ENCODE peak calls at places on chromosomes 11 and 22, in five cellular contexts. One of them, this sample, is unnamed.

GRCh38 chr11:71396548-71397123 is 51.6 kb downstream of the DHCR7 start:
- DNase-seq in GM12878: no peak
- DNase-seq in HepG2: no peak
- DNase-seq in SK-N-SH: no peak
- DNase-seq in K562: no peak
- DNase-seq in this sample: no peak

GRCh38 chr22:27075028-27075678 is 417.8 kb downstream of the MIAT start:
- DNase-seq in SK-N-SH: no peak
- DNase-seq in K562: no peak
- DNase-seq in HepG2: no peak
- DNase-seq in GM12878: no peak
- DNase-seq in this sample: no peak

GRCh38 chr22:25112538-25113253 is 87.0 kb upstream of the CRYBB3 start:
- DNase-seq in GM12878: no peak
- DNase-seq in HepG2: peak
- DNase-seq in SK-N-SH: no peak
- DNase-seq in K562: no peak
- DNase-seq in this sample: no peak

GRCh38 chr11:115191761-115192160 is 312.5 kb downstream of the CADM1 start:
- DNase-seq in SK-N-SH: no peak
- DNase-seq in HepG2: peak
- DNase-seq in K562: no peak
- DNase-seq in GM12878: no peak
- DNase-seq in this sample: no peak

GRCh38 chr11:72433455-72434061 is 773 bp downstream of the CLPB start:
- DNase-seq in GM12878: no peak
- DNase-seq in SK-N-SH: no peak
- DNase-seq in K562: no peak
- DNase-seq in HepG2: no peak
- DNase-seq in this sample: no peak

GRCh38 chr11:33479216-33479615 is 221.4 kb downstream of the C11orf91 start:
- DNase-seq in GM12878: no peak
- DNase-seq in SK-N-SH: no peak
- DNase-seq in HepG2: no peak
- DNase-seq in K562: no peak
- DNase-seq in this sample: no peak

GRCh38 chr22:38174626-38175025 is 7.0 kb downstream of the PLA2G6 start:
- DNase-seq in GM12878: no peak
- DNase-seq in K562: no peak
- DNase-seq in HepG2: no peak
- DNase-seq in SK-N-SH: no peak
- DNase-seq in this sample: no peak

GRCh38 chr11:93817426-93818348 is 32.7 kb downstream of the VSTM5 start:
- DNase-seq in HepG2: no peak
- DNase-seq in K562: no peak
- DNase-seq in SK-N-SH: no peak
- DNase-seq in GM12878: no peak
- DNase-seq in this sample: no peak

GRCh38 chr11:9314291-9315077 is at the start of gene TMEM41B:
- DNase-seq in HepG2: peak
- DNase-seq in SK-N-SH: peak
- DNase-seq in K562: peak
- DNase-seq in GM12878: peak
- DNase-seq in this sample: peak

GRCh38 chr11:9688716-9689511 is 25.0 kb downstream of the SWAP70 start:
- DNase-seq in HepG2: no peak
- DNase-seq in GM12878: peak
- DNase-seq in K562: no peak
- DNase-seq in SK-N-SH: peak
- DNase-seq in this sample: no peak

GRCh38 chr11:96311120-96311568 is 31.9 kb downstream of the MAML2 start:
- DNase-seq in K562: no peak
- DNase-seq in HepG2: no peak
- DNase-seq in GM12878: no peak
- DNase-seq in SK-N-SH: no peak
- DNase-seq in this sample: no peak

GRCh38 chr11:126697937-126698336 is 302.6 kb downstream of the KIRREL3 start:
- DNase-seq in HepG2: no peak
- DNase-seq in K562: no peak
- DNase-seq in SK-N-SH: no peak
- DNase-seq in GM12878: no peak
- DNase-seq in this sample: no peak

GRCh38 chr11:34173050-34173449 is 67.6 kb downstream of the NAT10 start:
- DNase-seq in GM12878: no peak
- DNase-seq in SK-N-SH: no peak
- DNase-seq in HepG2: no peak
- DNase-seq in K562: no peak
- DNase-seq in this sample: no peak

GRCh38 chr22:30380011-30380410 is 7.2 kb downstream of the RNF215 start:
- DNase-seq in HepG2: no peak
- DNase-seq in GM12878: no peak
- DNase-seq in SK-N-SH: no peak
- DNase-seq in K562: no peak
- DNase-seq in this sample: no peak

GRCh38 chr11:2400761-2401435 is 348 bp downstream of the TSSC4 start:
- DNase-seq in SK-N-SH: no peak
- DNase-seq in K562: no peak
- DNase-seq in GM12878: no peak
- DNase-seq in HepG2: no peak
- DNase-seq in this sample: no peak

GRCh38 chr11:65116370-65117205 is 913 bp downstream of the ZNHIT2 start:
- DNase-seq in GM12878: no peak
- DNase-seq in SK-N-SH: peak
- DNase-seq in K562: peak
- DNase-seq in HepG2: no peak
- DNase-seq in this sample: no peak

GRCh38 chr22:18088825-18089568 is 11.2 kb downstream of the PEX26 start:
- DNase-seq in HepG2: peak
- DNase-seq in K562: no peak
- DNase-seq in GM12878: peak
- DNase-seq in SK-N-SH: no peak
- DNase-seq in this sample: no peak

GRCh38 chr11:121741316-121741715 is 288.5 kb upstream of the SORL1-AS1 start:
- DNase-seq in HepG2: no peak
- DNase-seq in GM12878: no peak
- DNase-seq in SK-N-SH: peak
- DNase-seq in K562: no peak
- DNase-seq in this sample: no peak

GRCh38 chr11:85749884-85750283 is 61.1 kb downstream of the SYTL2 start:
- DNase-seq in GM12878: no peak
- DNase-seq in K562: no peak
- DNase-seq in HepG2: no peak
- DNase-seq in SK-N-SH: no peak
- DNase-seq in this sample: no peak

GRCh38 chr11:75582935-75583709 is 21.1 kb downstream of the SERPINH1 start:
- DNase-seq in SK-N-SH: peak
- DNase-seq in HepG2: no peak
- DNase-seq in GM12878: no peak
- DNase-seq in K562: peak
- DNase-seq in this sample: peak

GRCh38 chr22:26399288-26399687 is 29.8 kb upstream of the ASPHD2 start:
- DNase-seq in GM12878: no peak
- DNase-seq in SK-N-SH: no peak
- DNase-seq in HepG2: no peak
- DNase-seq in K562: peak
- DNase-seq in this sample: no peak

GRCh38 chr11:8878771-8879170 is 32.2 kb upstream of the AKIP1 start:
- DNase-seq in GM12878: no peak
- DNase-seq in HepG2: no peak
- DNase-seq in K562: no peak
- DNase-seq in SK-N-SH: no peak
- DNase-seq in this sample: no peak

GRCh38 chr22:39661842-39662676 is 91.5 kb downstream of the CACNA1I start:
- DNase-seq in HepG2: no peak
- DNase-seq in GM12878: no peak
- DNase-seq in K562: peak
- DNase-seq in SK-N-SH: no peak
- DNase-seq in this sample: no peak

GRCh38 chr11:112776834-112777793 is 184.1 kb upstream of the NCAM1 start:
- DNase-seq in HepG2: no peak
- DNase-seq in GM12878: no peak
- DNase-seq in K562: no peak
- DNase-seq in SK-N-SH: peak
- DNase-seq in this sample: no peak

GRCh38 chr11:36069576-36070214 is 125.8 kb downstream of the LDLRAD3 start:
- DNase-seq in HepG2: no peak
- DNase-seq in GM12878: peak
- DNase-seq in SK-N-SH: peak
- DNase-seq in K562: no peak
- DNase-seq in this sample: no peak

GRCh38 chr11:36071917-36072500 is 128.1 kb downstream of the LDLRAD3 start:
- DNase-seq in K562: no peak
- DNase-seq in HepG2: no peak
- DNase-seq in GM12878: no peak
- DNase-seq in SK-N-SH: no peak
- DNase-seq in this sample: no peak

GRCh38 chr11:36073411-36074203 is 129.7 kb downstream of the LDLRAD3 start:
- DNase-seq in GM12878: no peak
- DNase-seq in K562: no peak
- DNase-seq in HepG2: no peak
- DNase-seq in SK-N-SH: peak
- DNase-seq in this sample: no peak

GRCh38 chr11:36066891-36067290 is 123.0 kb downstream of the LDLRAD3 start:
- DNase-seq in SK-N-SH: no peak
- DNase-seq in HepG2: no peak
- DNase-seq in K562: no peak
- DNase-seq in GM12878: no peak
- DNase-seq in this sample: no peak

DNA sequence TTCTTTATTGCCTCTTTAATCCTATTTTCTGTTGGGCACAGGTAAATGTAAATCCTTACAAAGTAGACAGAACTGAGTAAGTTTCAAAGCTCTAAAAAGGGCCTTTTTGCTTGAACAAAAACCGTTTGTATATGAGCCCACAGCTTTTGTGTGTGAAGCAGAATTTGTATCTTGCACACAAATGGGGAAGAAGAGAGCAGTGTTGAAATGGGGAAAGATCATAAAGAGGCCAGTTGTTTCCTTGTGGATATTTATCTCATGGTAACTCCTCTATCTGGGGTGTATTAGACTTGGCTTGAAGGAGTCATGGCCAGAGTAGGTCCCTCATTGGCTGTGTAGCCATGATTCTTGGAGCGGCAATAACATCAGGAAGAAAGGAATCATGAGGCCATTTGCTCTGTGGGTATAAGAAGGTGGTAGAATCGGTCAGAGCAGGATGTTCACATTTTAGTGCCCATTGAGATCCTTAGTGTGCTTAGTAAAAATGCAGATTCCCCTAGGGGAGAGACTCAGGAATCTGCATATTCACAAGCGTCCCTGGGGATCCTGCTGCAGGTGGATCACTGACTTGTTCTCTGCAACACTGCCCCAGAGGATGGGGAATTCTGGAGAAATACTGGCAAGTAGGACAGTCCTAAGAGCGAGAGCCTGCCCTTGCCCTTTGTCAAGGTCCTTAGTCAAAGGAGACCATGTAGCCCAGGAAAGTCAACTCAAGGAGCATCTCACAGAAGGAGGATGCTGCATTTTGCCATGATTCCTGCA is 126.5 kb downstream of the LDLRAD3 start:
- DNase-seq in HepG2: no peak
- DNase-seq in K562: no peak
- DNase-seq in SK-N-SH: no peak
- DNase-seq in GM12878: no peak
- DNase-seq in this sample: no peak
- TF ChIP-seq FOXM1 in HepG2: no peak
- TF ChIP-seq FOXM1 in K562: no peak
- TF ChIP-seq FOXM1 in SK-N-SH: no peak
- TF ChIP-seq FOXM1 in GM12878: no peak
- TF ChIP-seq FOXM1 in this sample: no peak

DNA sequence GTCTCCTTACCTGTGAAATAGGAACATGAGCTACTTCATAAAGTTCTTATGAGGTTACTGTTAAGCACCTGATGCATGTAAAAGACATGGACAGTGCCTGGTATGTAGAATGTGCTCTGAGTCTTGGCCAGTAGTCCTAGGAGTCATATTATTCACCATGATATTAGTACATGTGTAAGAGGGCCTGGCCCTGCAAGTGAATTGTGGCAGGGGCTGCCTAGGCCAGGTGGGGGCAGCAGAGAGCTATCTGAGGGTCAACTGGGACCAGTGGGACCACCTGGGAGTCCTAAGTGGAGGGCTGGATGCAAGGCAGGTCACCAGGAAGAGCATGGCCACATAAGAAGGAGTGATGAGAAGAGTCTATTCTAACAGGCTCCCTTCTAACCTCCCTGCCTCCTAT is 529.5 kb downstream of the SOX6 start:
- DNase-seq in GM12878: no peak
- DNase-seq in K562: peak
- DNase-seq in HepG2: no peak
- DNase-seq in SK-N-SH: peak
- DNase-seq in this sample: peak
- TF ChIP-seq FOXM1 in GM12878: no peak
- TF ChIP-seq FOXM1 in K562: no peak
- TF ChIP-seq FOXM1 in HepG2: no peak
- TF ChIP-seq FOXM1 in SK-N-SH: no peak
- TF ChIP-seq FOXM1 in this sample: no peak

GRCh38 chr11:64086263-64086938 is 50.7 kb downstream of the FLRT1 start:
- DNase-seq in SK-N-SH: no peak
- DNase-seq in HepG2: no peak
- DNase-seq in K562: no peak
- DNase-seq in GM12878: no peak
- DNase-seq in this sample: no peak
- TF ChIP-seq FOXM1 in SK-N-SH: no peak
- TF ChIP-seq FOXM1 in HepG2: no peak
- TF ChIP-seq FOXM1 in K562: no peak
- TF ChIP-seq FOXM1 in GM12878: no peak
- TF ChIP-seq FOXM1 in this sample: no peak

DNA sequence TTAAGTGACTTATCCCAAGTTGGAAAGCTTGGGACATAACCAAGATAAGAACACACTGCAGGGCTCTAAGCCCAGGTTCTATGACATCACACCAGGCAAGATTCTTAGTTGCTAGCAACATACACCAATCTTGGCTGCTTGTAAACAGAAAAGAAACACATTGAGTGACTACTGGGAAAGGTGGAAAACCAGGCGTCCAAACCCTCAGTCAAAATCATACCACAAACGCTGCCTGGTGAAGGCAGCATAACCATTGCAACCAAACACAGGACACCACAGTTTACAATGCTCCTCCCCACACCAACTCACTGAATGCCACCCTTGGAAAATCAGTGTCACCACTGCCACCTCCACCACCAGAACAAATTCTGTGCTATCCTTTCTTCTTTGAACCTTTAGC is 379.9 kb downstream of the TTC28 start:
- DNase-seq in SK-N-SH: no peak
- DNase-seq in K562: no peak
- DNase-seq in HepG2: no peak
- DNase-seq in GM12878: no peak
- DNase-seq in this sample: no peak
- TF ChIP-seq FOXM1 in SK-N-SH: no peak
- TF ChIP-seq FOXM1 in K562: no peak
- TF ChIP-seq FOXM1 in HepG2: no peak
- TF ChIP-seq FOXM1 in GM12878: no peak
- TF ChIP-seq FOXM1 in this sample: no peak